ENCODE peak calls at places on chromosome 15, in six cellular contexts. I, M, Y, D, V and N are unnamed samples.

GRCh38 chr15:34241376-34242350 is 16.8 kb downstream of the EMC4 start:
- DNase-seq in D (no peak), Y (no peak), M (peak; percentile 32), I (peak; percentile 32), V (peak; percentile 16), N (peak; percentile 30)

GRCh38 chr15:68842958-68843357 is 22.3 kb upstream of the ANP32A start:
- DNase-seq in I (no peak), V (no peak), D (no peak), Y (no peak), M (no peak), N (no peak)

GRCh38 chr15:75233504-75234190 is 24.5 kb upstream of the GOLGA6C start:
- DNase-seq in Y (peak; percentile 17), D (no peak), M (no peak), V (no peak), I (no peak), N (no peak)

GRCh38 chr15:70400766-70401541 is 303.2 kb upstream of the TLE3 start:
- DNase-seq in D (no peak), Y (no peak), I (no peak), V (no peak), M (no peak), N (no peak)

GRCh38 chr15:43774062-43774461 is 2.7 kb downstream of the ELL3 start:
- DNase-seq in Y (no peak), V (no peak), I (no peak), M (no peak), D (no peak), N (no peak)

GRCh38 chr15:66749841-66750575 is 48.0 kb downstream of the SMAD6 start:
- DNase-seq in M (no peak), V (no peak), D (no peak), Y (peak; percentile 20), I (peak; percentile 54), N (no peak)

GRCh38 chr15:64623347-64624024 is 151.9 kb downstream of the RBPMS2 start:
- DNase-seq in D (no peak), Y (no peak), M (no peak), V (no peak), I (no peak), N (no peak)

GRCh38 chr15:90871716-90872480 is 3.5 kb downstream of the FURIN start:
- DNase-seq in I (peak; percentile 23), D (no peak), Y (no peak), M (no peak), V (peak; percentile 56), N (no peak)

GRCh38 chr15:59444980-59445500 is 7.1 kb downstream of the FAM81A start:
- DNase-seq in V (no peak), M (no peak), Y (no peak), I (no peak), D (no peak), N (no peak)

GRCh38 chr15:32767236-32767635 is 49.4 kb downstream of the GREM1 start:
- DNase-seq in V (no peak), D (no peak), M (no peak), I (no peak), Y (no peak), N (no peak)

GRCh38 chr15:39498642-39499041 is 82.2 kb upstream of the THBS1 start:
- DNase-seq in M (no peak), V (no peak), D (no peak), I (no peak), Y (no peak), N (no peak)

GRCh38 chr15:44633603-44634002 is 29.9 kb downstream of the SPG11 start:
- DNase-seq in D (no peak), Y (no peak), V (no peak), I (peak; percentile 8), M (no peak), N (no peak)

GRCh38 chr15:100878601-100879000 is 1.0 kb upstream of the ALDH1A3 start:
- DNase-seq in M (no peak), I (no peak), V (no peak), D (no peak), Y (no peak), N (no peak)

GRCh38 chr15:87917480-87917879 is 339.1 kb downstream of the NTRK3 start:
- DNase-seq in D (no peak), Y (no peak), I (no peak), V (no peak), M (no peak), N (no peak)